ENCODE peak calls at places on chromosomes 7 and 10, in five cellular contexts. O is fibroblast of the aortic adventitia; R is NCI-H2081 treated with DMSO at 0.1 percent for 48 hours; I is upper lobe of right lung; L is activated effector memory CD4-positive, alpha-beta T cell treated with anti-CD3 and anti-CD28 coated beads, Interleukin-2, amount 50 U/mL, for 16 hours. M is an unnamed sample.

GRCh38 chr10:69356187-69356586 is 60.5 kb downstream of the TACR2 start:
- DNase-seq in I (no peak), O (no peak), R (no peak), L (no peak), M (no peak)

GRCh38 chr7:72546586-72546985 is 134.4 kb upstream of the CALN1 start:
- DNase-seq in O (no peak), L (no peak), I (no peak), R (no peak), M (no peak)

GRCh38 chr7:103687981-103688380 is 242.0 kb upstream of the SLC26A5 start:
- DNase-seq in R (no peak), I (no peak), L (no peak), O (no peak), M (no peak)

GRCh38 chr7:43658718-43659548 is 70.4 kb downstream of the COA1 start:
- DNase-seq in O (peak; percentile 92), I (no peak), R (no peak), L (no peak), M (no peak)

GRCh38 chr10:80161321-80162084 is 29.0 kb downstream of the PLAC9 start:
- DNase-seq in R (no peak), L (no peak), I (no peak), O (no peak), M (no peak)

GRCh38 chr10:32298066-32298812 is 48.7 kb downstream of the EPC1 start:
- DNase-seq in R (no peak), O (peak; percentile 71), L (no peak), I (no peak), M (no peak)

GRCh38 chr10:132749428-132749780 is 36.5 kb downstream of the NKX6-2 start:
- DNase-seq in L (no peak), I (no peak), O (no peak), R (no peak), M (no peak)

GRCh38 chr10:1190791-1191490 is 134.8 kb downstream of the WDR37 start:
- DNase-seq in I (peak; percentile 54), O (no peak), L (peak; percentile 38), R (no peak), M (no peak)

GRCh38 chr7:87154166-87154565 is 1.9 kb downstream of the DMTF1 start:
- DNase-seq in L (no peak), I (no peak), R (no peak), O (no peak), M (no peak)

GRCh38 chr10:6361869-6362268 is 159.1 kb downstream of the PFKFB3 start:
- DNase-seq in R (no peak), O (no peak), L (no peak), I (no peak), M (no peak)

GRCh38 chr10:27390681-27391080 is 113.4 kb upstream of the RAB18 start:
- DNase-seq in I (no peak), O (no peak), R (no peak), L (no peak), M (no peak)

GRCh38 chr7:80721880-80722595 is 83.6 kb downstream of the CD36 start:
- DNase-seq in I (peak; percentile 61), O (peak; percentile 87), R (no peak), L (no peak), M (no peak)

GRCh38 chr10:62912086-62912485 is 95.9 kb upstream of the EGR2 start:
- DNase-seq in O (no peak), R (no peak), L (no peak), I (no peak), M (no peak)

M was measured in sciatic nerve.